ENCODE peak calls at places on chromosomes 3 and 15, in four cellular contexts. X is IMR-90, L is DND-41, W is AG10803. U is an unnamed sample.
A peak's percentile ranks its signal among the peaks of the same experiment; 100 is the strongest.

GRCh38 chr3:159559771-159560170 is 428.9 kb upstream of the IL12A start:
- DNase-seq in L (no peak), X (no peak), W (no peak), U (no peak)

GRCh38 chr3:154334973-154335420 is 10.7 kb upstream of the DHX36 start:
- DNase-seq in X (peak; percentile 53), L (no peak), W (peak; percentile 50), U (peak; percentile 66)

GRCh38 chr15:44296625-44297524 is 8.4 kb downstream of the GOLM2 start:
- DNase-seq in L (no peak), X (peak; percentile 78), W (peak; percentile 24), U (peak; percentile 82)

GRCh38 chr3:46293991-46294833 is 52.0 kb downstream of the CCR3 start:
- DNase-seq in X (no peak), L (no peak), W (no peak), U (no peak)

GRCh38 chr3:71658131-71658530 is 67.1 kb downstream of the EIF4E3 start:
- DNase-seq in W (peak; percentile 8), X (peak; percentile 26), L (no peak), U (peak; percentile 45)

GRCh38 chr3:170274641-170275040 is 52.4 kb downstream of the PRKCI start:
- DNase-seq in L (no peak), X (peak; percentile 66), W (no peak), U (no peak)

GRCh38 chr3:50255251-50255615 is 13.7 kb upstream of the SEMA3B start:
- DNase-seq in L (no peak), W (no peak), X (no peak), U (no peak)

GRCh38 chr15:38705421-38706219 is 141.0 kb upstream of the RASGRP1 start:
- DNase-seq in W (peak; percentile 35), X (no peak), L (no peak), U (no peak)

GRCh38 chr3:170476291-170476690 is 57.6 kb downstream of the CLDN11 start:
- DNase-seq in L (no peak), X (peak; percentile 34), W (no peak), U (no peak)

GRCh38 chr3:45635475-45636256 is 41.1 kb downstream of the LIMD1 start:
- DNase-seq in W (peak; percentile 93), X (peak; percentile 81), L (no peak), U (peak; percentile 91)

GRCh38 chr15:45454825-45455224 is 67.7 kb downstream of the SLC30A4 start:
- DNase-seq in X (peak; percentile 98), L (peak; percentile 82), W (peak; percentile 93), U (peak; percentile 99)

GRCh38 chr15:88127477-88127799 is 129.1 kb downstream of the NTRK3 start:
- DNase-seq in W (peak; percentile 44), X (no peak), L (no peak), U (no peak)

GRCh38 chr15:40314723-40315276 is 7.1 kb upstream of the PLCB2 start:
- DNase-seq in L (no peak), X (peak; percentile 53), W (peak; percentile 83), U (no peak)

GRCh38 chr3:184175981-184176376 is 1.3 kb downstream of the AP2M1 start:
- DNase-seq in L (no peak), X (no peak), W (peak; percentile 65), U (no peak)

GRCh38 chr3:130841357-130841756 is 52.5 kb upstream of the ATP2C1 start:
- DNase-seq in L (no peak), X (no peak), W (no peak), U (no peak)

GRCh38 chr3:141323936-141324704 is 44.2 kb upstream of the ZBTB38 start:
- DNase-seq in W (no peak), X (no peak), L (no peak), U (no peak)

GRCh38 chr3:123071146-123071545 is 4.3 kb downstream of the PDIA5 start:
- DNase-seq in W (no peak), L (no peak), X (peak; percentile 51), U (no peak)
- TF ChIP-seq CTCF in W (peak; percentile 11), L (peak; percentile 15), X (peak; percentile 11), U (peak; percentile 38)

DNA sequence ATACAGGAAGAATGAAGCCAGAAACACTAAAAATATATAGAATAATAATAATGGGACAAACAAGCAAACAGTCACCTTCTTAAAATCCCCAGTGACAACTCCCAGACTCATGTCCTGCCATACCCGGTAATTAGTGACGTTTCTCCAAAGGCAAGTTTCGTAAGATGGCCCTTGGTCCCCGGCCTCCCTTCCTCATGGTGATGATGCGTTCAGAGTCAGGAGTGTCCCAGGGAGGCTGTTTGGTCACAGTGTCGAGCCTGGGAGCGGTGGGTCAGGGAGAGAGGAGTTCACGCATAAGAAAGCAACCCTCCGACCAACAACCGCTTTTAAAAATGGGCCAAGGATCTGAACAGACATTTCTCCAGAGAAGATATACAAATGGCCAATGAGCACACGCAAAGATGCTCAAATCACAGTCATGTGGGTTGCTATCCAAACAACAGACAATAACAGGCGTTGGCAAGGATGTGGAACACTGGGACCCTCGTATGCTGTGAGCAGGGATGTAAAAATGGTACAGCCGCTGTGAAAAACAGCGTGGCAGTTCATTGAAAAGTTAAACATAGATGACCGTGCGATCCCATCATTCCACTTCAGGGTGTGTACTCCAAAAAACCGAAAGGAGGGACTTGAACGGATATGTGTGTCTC is 6.5 kb upstream of the LRRC15 start:
- DNase-seq in X (no peak), L (no peak), W (no peak), U (no peak)
- H3K4me3 ChIP-seq in X (no peak overlapping the region), L (no peak overlapping the region), W (no peak overlapping the region), U (no peak overlapping the region)

GRCh38 chr3:187139895-187140253 is 578 bp upstream of the RPL39L start:
- DNase-seq in L (no peak), X (no peak), W (no peak), U (no peak)
- TF ChIP-seq CTCF in L (no peak), X (no peak), W (no peak), U (no peak)

GRCh38 chr15:29913528-29914135 is 91.4 kb upstream of the TJP1 start:
- DNase-seq in W (peak; percentile 53), L (no peak), X (peak; percentile 77), U (peak; percentile 92)
- H3K4me3 ChIP-seq in W (no peak overlapping the region), L (no peak overlapping the region), X (no peak overlapping the region), U (no peak overlapping the region)

GRCh38 chr3:37785718-37786117 is 76.0 kb upstream of the CTDSPL start:
- DNase-seq in X (no peak), W (no peak), L (no peak), U (no peak)
- TF ChIP-seq CTCF in X (no peak), W (no peak), L (no peak), U (no peak)

DNA sequence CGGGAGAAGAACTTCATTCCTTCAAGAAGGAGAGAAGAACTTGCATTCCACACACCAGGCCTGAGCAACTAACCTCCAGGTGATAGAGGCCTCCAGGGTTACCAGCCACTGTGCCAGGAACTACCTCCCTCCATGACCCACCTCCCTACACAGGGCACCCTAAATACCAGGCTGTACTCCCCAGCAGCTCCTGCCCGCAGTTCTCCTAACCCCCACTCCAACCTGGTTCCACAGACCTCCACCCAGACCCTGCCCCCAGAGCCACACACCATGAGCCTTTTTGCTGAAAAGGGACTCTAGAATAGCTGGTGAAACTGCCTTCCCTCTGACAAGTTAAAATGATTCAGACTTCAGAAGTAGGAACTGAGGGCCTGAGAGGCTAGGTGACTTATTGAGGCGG is 8.2 kb downstream of the IGDCC3 start:
- DNase-seq in X (no peak), L (no peak), W (no peak), U (no peak)
- H3K4me3 ChIP-seq in X (no peak overlapping the region), L (no peak overlapping the region), W (no peak overlapping the region), U (no peak overlapping the region)

DNA sequence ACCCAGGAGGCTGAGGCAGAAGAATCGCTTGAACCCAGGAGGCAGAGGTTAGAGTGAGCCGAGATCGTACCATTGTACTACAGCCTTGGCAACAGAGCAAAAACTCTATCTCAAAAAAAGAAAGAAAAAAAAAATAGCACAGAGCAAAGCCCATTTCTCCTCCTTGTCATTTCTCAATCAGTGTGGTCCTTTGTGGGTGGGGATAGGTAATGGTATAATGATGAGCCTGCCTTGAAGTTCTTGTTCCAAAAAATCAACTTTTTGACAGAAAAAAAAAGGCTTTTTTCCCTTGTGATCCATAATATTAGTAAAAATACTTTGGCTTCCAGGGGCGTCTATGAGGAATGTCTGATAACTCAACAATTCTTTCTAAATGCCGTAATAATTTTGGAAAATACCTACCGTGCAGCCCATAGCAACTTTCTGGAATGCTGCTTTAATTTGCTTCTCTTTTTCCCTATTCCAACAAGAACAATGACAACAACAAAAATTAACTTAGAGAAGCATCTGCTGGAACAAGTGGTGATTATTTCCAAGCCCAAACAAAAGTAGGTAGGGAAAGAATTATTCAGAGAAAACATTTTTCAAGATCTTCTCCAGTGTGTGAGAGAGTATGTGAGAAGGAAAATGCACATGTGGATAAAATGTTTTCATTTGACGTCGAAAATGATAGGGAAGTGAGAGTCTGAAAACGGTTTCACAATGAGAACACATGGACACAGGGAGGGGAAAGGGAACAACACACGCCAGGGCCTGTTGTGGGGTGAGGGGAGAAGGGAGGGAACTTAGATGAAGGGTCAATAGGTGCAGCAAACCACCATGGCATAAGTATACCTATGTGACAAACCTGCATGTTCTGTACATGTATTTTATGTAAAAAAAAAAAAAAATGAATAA is 337.8 kb downstream of the RBMS3 start:
- DNase-seq in L (no peak), X (peak; percentile 22), W (peak; percentile 71), U (peak; percentile 59)
- TF ChIP-seq CTCF in L (no peak), X (no peak), W (no peak), U (no peak)

DNA sequence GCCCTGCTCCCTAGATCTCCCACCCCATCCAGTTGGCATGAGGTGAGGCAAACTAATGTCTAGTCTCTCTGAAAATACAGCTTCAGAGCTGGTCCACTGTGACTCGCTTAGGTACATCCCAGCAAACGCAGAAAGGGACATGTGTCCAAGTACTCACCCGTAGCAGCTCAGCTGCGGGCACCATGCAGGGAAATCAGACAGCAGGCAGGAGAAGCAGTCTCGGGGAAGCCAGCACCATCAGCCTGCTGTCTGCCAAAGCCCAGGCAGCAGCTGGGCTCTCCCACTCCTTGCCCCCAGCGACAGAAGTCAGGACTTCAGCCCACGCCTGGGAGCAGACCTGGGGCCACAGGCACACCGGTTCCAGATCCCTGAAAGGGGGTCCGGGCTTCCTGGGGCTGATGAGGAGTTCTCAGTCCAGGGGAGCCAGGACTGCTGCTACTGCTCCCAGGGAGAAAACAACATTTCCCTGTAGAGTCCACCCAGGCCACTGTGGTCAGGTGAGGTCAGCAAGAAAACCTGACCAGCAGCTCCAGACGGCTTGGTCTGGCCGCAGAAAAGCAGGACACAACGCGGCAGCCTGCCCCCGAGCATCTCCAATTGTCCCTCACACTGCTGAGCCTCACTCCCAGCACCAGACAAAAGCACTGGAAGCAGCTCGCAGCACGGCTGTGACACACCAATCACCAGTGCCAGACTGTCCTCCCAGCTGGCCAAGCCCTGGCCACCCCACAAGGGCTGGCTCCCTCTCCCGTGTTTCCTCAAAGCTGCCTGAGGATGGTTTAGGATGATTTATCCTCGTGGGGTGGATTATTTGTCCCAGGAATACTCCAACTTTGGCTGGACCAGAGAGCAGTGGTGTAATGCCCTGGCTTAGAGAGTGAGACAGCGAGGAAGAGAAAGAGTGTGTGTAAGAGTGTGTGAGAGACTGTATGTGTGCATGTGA is 34.7 kb downstream of the SEMA5B start:
- DNase-seq in W (no peak), X (no peak), L (no peak), U (no peak)
- H3K4me3 ChIP-seq in W (no peak overlapping the region), X (no peak overlapping the region), L (no peak overlapping the region), U (no peak overlapping the region)

U was measured in choroid plexus epithelial cell.